ENCODE peak calls at places on chromosomes 3 and 15, in eight cellular contexts. One of them, this sample, is unnamed.

GRCh38 chr15:99956820-99957641 is 223.8 kb upstream of the LYSMD4 start:
- DNase-seq in HepG2: no peak
- DNase-seq in activated B cell treated with CpG ODN at 0.5 μM for 24 hours: no peak
- DNase-seq in cardiac muscle cell: no peak
- DNase-seq in glutamatergic neuron: no peak
- DNase-seq in epithelial cell of esophagus: no peak
- DNase-seq in heart right ventricle: no peak
- DNase-seq in HFFc6: no peak
- DNase-seq in this sample: no peak

GRCh38 chr3:33439421-33440327 is 531 bp downstream of the UBP1 start:
- DNase-seq in glutamatergic neuron: peak; percentile 73
- DNase-seq in activated B cell treated with CpG ODN at 0.5 μM for 24 hours: peak; percentile 55
- DNase-seq in HepG2: peak; percentile 21
- DNase-seq in heart right ventricle: peak; percentile 36
- DNase-seq in epithelial cell of esophagus: peak; percentile 58
- DNase-seq in HFFc6: peak; percentile 12
- DNase-seq in cardiac muscle cell: peak; percentile 76
- DNase-seq in this sample: no peak

GRCh38 chr3:17664923-17665322 is 77.5 kb downstream of the TBC1D5 start:
- DNase-seq in activated B cell treated with CpG ODN at 0.5 μM for 24 hours: no peak
- DNase-seq in glutamatergic neuron: no peak
- DNase-seq in HFFc6: no peak
- DNase-seq in heart right ventricle: no peak
- DNase-seq in cardiac muscle cell: no peak
- DNase-seq in HepG2: no peak
- DNase-seq in epithelial cell of esophagus: no peak
- DNase-seq in this sample: no peak

GRCh38 chr3:119279101-119279554 is 15.1 kb upstream of the ARHGAP31 start:
- DNase-seq in glutamatergic neuron: no peak
- DNase-seq in activated B cell treated with CpG ODN at 0.5 μM for 24 hours: no peak
- DNase-seq in epithelial cell of esophagus: no peak
- DNase-seq in HepG2: no peak
- DNase-seq in cardiac muscle cell: peak; percentile 57
- DNase-seq in heart right ventricle: peak; percentile 78
- DNase-seq in HFFc6: no peak
- DNase-seq in this sample: no peak

GRCh38 chr15:48336940-48337339 is 5.7 kb downstream of the DUT start:
- DNase-seq in HFFc6: no peak
- DNase-seq in heart right ventricle: no peak
- DNase-seq in cardiac muscle cell: peak; percentile 23
- DNase-seq in HepG2: peak; percentile 36
- DNase-seq in epithelial cell of esophagus: no peak
- DNase-seq in glutamatergic neuron: no peak
- DNase-seq in activated B cell treated with CpG ODN at 0.5 μM for 24 hours: no peak
- DNase-seq in this sample: no peak

GRCh38 chr3:129829640-129830039 is 63.9 kb downstream of the TMCC1 start:
- DNase-seq in cardiac muscle cell: peak; percentile 68
- DNase-seq in HepG2: peak; percentile 83
- DNase-seq in heart right ventricle: peak; percentile 64
- DNase-seq in activated B cell treated with CpG ODN at 0.5 μM for 24 hours: no peak
- DNase-seq in glutamatergic neuron: no peak
- DNase-seq in HFFc6: peak; percentile 98
- DNase-seq in epithelial cell of esophagus: peak; percentile 84
- DNase-seq in this sample: no peak

GRCh38 chr3:37997791-37998370 is 7.3 kb downstream of the VILL start:
- DNase-seq in heart right ventricle: no peak
- DNase-seq in epithelial cell of esophagus: no peak
- DNase-seq in cardiac muscle cell: no peak
- DNase-seq in HFFc6: no peak
- DNase-seq in HepG2: no peak
- DNase-seq in glutamatergic neuron: no peak
- DNase-seq in activated B cell treated with CpG ODN at 0.5 μM for 24 hours: no peak
- DNase-seq in this sample: no peak

GRCh38 chr3:60585918-60586317 is 665.3 kb downstream of the FHIT start:
- DNase-seq in HFFc6: no peak
- DNase-seq in HepG2: no peak
- DNase-seq in glutamatergic neuron: no peak
- DNase-seq in epithelial cell of esophagus: no peak
- DNase-seq in heart right ventricle: no peak
- DNase-seq in cardiac muscle cell: no peak
- DNase-seq in activated B cell treated with CpG ODN at 0.5 μM for 24 hours: no peak
- DNase-seq in this sample: no peak

GRCh38 chr3:180036678-180037455 is at the start of gene PEX5L:
- DNase-seq in glutamatergic neuron: peak; percentile 84
- DNase-seq in HepG2: peak; percentile 2
- DNase-seq in HFFc6: no peak
- DNase-seq in heart right ventricle: peak; percentile 10
- DNase-seq in epithelial cell of esophagus: peak; percentile 71
- DNase-seq in activated B cell treated with CpG ODN at 0.5 μM for 24 hours: no peak
- DNase-seq in cardiac muscle cell: peak; percentile 90
- DNase-seq in this sample: peak; percentile 27

GRCh38 chr3:180278583-180279188 is 241.9 kb upstream of the PEX5L start:
- DNase-seq in cardiac muscle cell: no peak
- DNase-seq in epithelial cell of esophagus: no peak
- DNase-seq in glutamatergic neuron: no peak
- DNase-seq in HFFc6: no peak
- DNase-seq in heart right ventricle: no peak
- DNase-seq in HepG2: no peak
- DNase-seq in activated B cell treated with CpG ODN at 0.5 μM for 24 hours: no peak
- DNase-seq in this sample: no peak

GRCh38 chr3:4716731-4717362 is 223.7 kb downstream of the ITPR1 start:
- DNase-seq in epithelial cell of esophagus: no peak
- DNase-seq in HFFc6: peak; percentile 83
- DNase-seq in activated B cell treated with CpG ODN at 0.5 μM for 24 hours: no peak
- DNase-seq in cardiac muscle cell: no peak
- DNase-seq in HepG2: no peak
- DNase-seq in heart right ventricle: no peak
- DNase-seq in glutamatergic neuron: no peak
- DNase-seq in this sample: no peak

GRCh38 chr3:87145553-87145952 is 81.6 kb upstream of the CHMP2B start:
- DNase-seq in HFFc6: peak; percentile 20
- DNase-seq in activated B cell treated with CpG ODN at 0.5 μM for 24 hours: no peak
- DNase-seq in heart right ventricle: no peak
- DNase-seq in glutamatergic neuron: peak; percentile 17
- DNase-seq in HepG2: peak; percentile 14
- DNase-seq in epithelial cell of esophagus: peak; percentile 53
- DNase-seq in cardiac muscle cell: peak; percentile 12
- DNase-seq in this sample: no peak

GRCh38 chr15:44726568-44727461 is 9.5 kb upstream of the TRIM69 start:
- DNase-seq in HepG2: peak; percentile 76
- DNase-seq in glutamatergic neuron: no peak
- DNase-seq in HFFc6: peak; percentile 88
- DNase-seq in activated B cell treated with CpG ODN at 0.5 μM for 24 hours: no peak
- DNase-seq in heart right ventricle: peak; percentile 69
- DNase-seq in cardiac muscle cell: no peak
- DNase-seq in epithelial cell of esophagus: peak; percentile 86
- DNase-seq in this sample: no peak

GRCh38 chr3:151086484-151087456 is 1.3 kb downstream of the MED12L start:
- DNase-seq in epithelial cell of esophagus: peak; percentile 83
- DNase-seq in cardiac muscle cell: peak; percentile 92
- DNase-seq in HFFc6: peak; percentile 89
- DNase-seq in activated B cell treated with CpG ODN at 0.5 μM for 24 hours: peak; percentile 42
- DNase-seq in glutamatergic neuron: peak; percentile 85
- DNase-seq in heart right ventricle: peak; percentile 68
- DNase-seq in HepG2: peak; percentile 70
- DNase-seq in this sample: peak; percentile 23

GRCh38 chr3:159996959-159997358 is 8.3 kb downstream of the IL12A start:
- DNase-seq in HFFc6: no peak
- DNase-seq in heart right ventricle: no peak
- DNase-seq in epithelial cell of esophagus: no peak
- DNase-seq in cardiac muscle cell: no peak
- DNase-seq in glutamatergic neuron: no peak
- DNase-seq in HepG2: no peak
- DNase-seq in activated B cell treated with CpG ODN at 0.5 μM for 24 hours: no peak
- DNase-seq in this sample: no peak

GRCh38 chr3:147398841-147399534 is 7.4 kb downstream of the ZIC4 start:
- DNase-seq in HepG2: no peak
- DNase-seq in heart right ventricle: no peak
- DNase-seq in cardiac muscle cell: no peak
- DNase-seq in glutamatergic neuron: no peak
- DNase-seq in epithelial cell of esophagus: peak; percentile 39
- DNase-seq in activated B cell treated with CpG ODN at 0.5 μM for 24 hours: no peak
- DNase-seq in HFFc6: no peak
- DNase-seq in this sample: no peak

GRCh38 chr3:32544894-32545293 is 25.8 kb downstream of the DYNC1LI1 start:
- DNase-seq in HepG2: no peak
- DNase-seq in glutamatergic neuron: no peak
- DNase-seq in epithelial cell of esophagus: no peak
- DNase-seq in heart right ventricle: no peak
- DNase-seq in HFFc6: no peak
- DNase-seq in cardiac muscle cell: no peak
- DNase-seq in activated B cell treated with CpG ODN at 0.5 μM for 24 hours: no peak
- DNase-seq in this sample: no peak

GRCh38 chr3:64440498-64440897 is 215.2 kb upstream of the PRICKLE2 start:
- DNase-seq in heart right ventricle: peak; percentile 32
- DNase-seq in epithelial cell of esophagus: peak; percentile 92
- DNase-seq in activated B cell treated with CpG ODN at 0.5 μM for 24 hours: no peak
- DNase-seq in HepG2: no peak
- DNase-seq in cardiac muscle cell: peak; percentile 15
- DNase-seq in glutamatergic neuron: no peak
- DNase-seq in HFFc6: peak; percentile 26
- DNase-seq in this sample: no peak

DNA sequence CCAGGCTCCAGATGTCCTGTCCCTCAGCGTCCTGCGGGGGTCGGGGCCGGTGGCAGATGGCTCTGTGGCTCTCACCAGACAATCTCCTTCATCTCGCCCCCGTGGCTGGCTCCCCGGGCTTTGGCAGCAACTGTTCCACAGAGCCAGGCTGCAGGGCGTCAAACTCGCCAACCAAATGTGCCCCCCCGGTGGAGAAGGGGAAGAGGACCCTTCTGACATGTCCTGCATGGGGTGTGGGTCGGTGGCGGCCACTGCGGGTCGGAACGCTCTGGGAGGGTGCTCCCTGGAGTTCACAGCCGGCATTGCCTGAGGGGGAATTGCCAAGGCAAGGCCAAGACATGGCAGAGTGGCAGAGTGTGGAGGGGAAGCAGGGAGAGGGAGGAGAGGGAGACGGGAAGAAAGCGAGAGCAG is 36.0 kb downstream of the BDH1 start:
- DNase-seq in activated B cell treated with CpG ODN at 0.5 μM for 24 hours: no peak
- DNase-seq in HepG2: no peak
- DNase-seq in HFFc6: no peak
- DNase-seq in epithelial cell of esophagus: no peak
- DNase-seq in cardiac muscle cell: no peak
- DNase-seq in heart right ventricle: no peak
- DNase-seq in glutamatergic neuron: peak; percentile 62
- DNase-seq in this sample: peak; percentile 27
- TF ChIP-seq CTCF in activated B cell treated with CpG ODN at 0.5 μM for 24 hours: no peak
- TF ChIP-seq CTCF in HepG2: peak; percentile 39
- TF ChIP-seq CTCF in HFFc6: peak; percentile 32
- TF ChIP-seq CTCF in epithelial cell of esophagus: no peak
- TF ChIP-seq CTCF in cardiac muscle cell: no peak
- TF ChIP-seq CTCF in heart right ventricle: no peak
- TF ChIP-seq CTCF in glutamatergic neuron: no peak
- TF ChIP-seq CTCF in this sample: no peak

GRCh38 chr15:29141908-29142747 is 127.5 kb downstream of the NSMCE3 start:
- DNase-seq in HFFc6: no peak
- DNase-seq in cardiac muscle cell: no peak
- DNase-seq in epithelial cell of esophagus: peak; percentile 34
- DNase-seq in glutamatergic neuron: peak; percentile 9
- DNase-seq in heart right ventricle: no peak
- DNase-seq in activated B cell treated with CpG ODN at 0.5 μM for 24 hours: no peak
- DNase-seq in HepG2: no peak
- DNase-seq in this sample: no peak

GRCh38 chr15:29143293-29143692 is 126.3 kb downstream of the NSMCE3 start:
- DNase-seq in HepG2: no peak
- DNase-seq in HFFc6: no peak
- DNase-seq in glutamatergic neuron: no peak
- DNase-seq in activated B cell treated with CpG ODN at 0.5 μM for 24 hours: no peak
- DNase-seq in cardiac muscle cell: no peak
- DNase-seq in heart right ventricle: no peak
- DNase-seq in epithelial cell of esophagus: no peak
- DNase-seq in this sample: no peak

GRCh38 chr15:29139540-29140459 is 129.8 kb downstream of the NSMCE3 start:
- DNase-seq in glutamatergic neuron: peak; percentile 82
- DNase-seq in activated B cell treated with CpG ODN at 0.5 μM for 24 hours: no peak
- DNase-seq in heart right ventricle: no peak
- DNase-seq in HepG2: no peak
- DNase-seq in epithelial cell of esophagus: peak; percentile 29
- DNase-seq in cardiac muscle cell: peak; percentile 79
- DNase-seq in HFFc6: no peak
- DNase-seq in this sample: peak; percentile 93

GRCh38 chr15:29140475-29141172 is 129.0 kb downstream of the NSMCE3 start:
- DNase-seq in HepG2: no peak
- DNase-seq in glutamatergic neuron: peak; percentile 8
- DNase-seq in heart right ventricle: no peak
- DNase-seq in epithelial cell of esophagus: no peak
- DNase-seq in cardiac muscle cell: no peak
- DNase-seq in activated B cell treated with CpG ODN at 0.5 μM for 24 hours: no peak
- DNase-seq in HFFc6: no peak
- DNase-seq in this sample: no peak

GRCh38 chr15:29141206-29141907 is 128.3 kb downstream of the NSMCE3 start:
- DNase-seq in heart right ventricle: no peak
- DNase-seq in HepG2: no peak
- DNase-seq in cardiac muscle cell: no peak
- DNase-seq in epithelial cell of esophagus: peak; percentile 35
- DNase-seq in activated B cell treated with CpG ODN at 0.5 μM for 24 hours: no peak
- DNase-seq in glutamatergic neuron: peak; percentile 10
- DNase-seq in HFFc6: no peak
- DNase-seq in this sample: no peak
- TF ChIP-seq CTCF in heart right ventricle: no peak
- TF ChIP-seq CTCF in HepG2: no peak
- TF ChIP-seq CTCF in cardiac muscle cell: no peak
- TF ChIP-seq CTCF in epithelial cell of esophagus: no peak
- TF ChIP-seq CTCF in activated B cell treated with CpG ODN at 0.5 μM for 24 hours: no peak
- TF ChIP-seq CTCF in glutamatergic neuron: no peak
- TF ChIP-seq CTCF in HFFc6: no peak
- TF ChIP-seq CTCF in this sample: no peak

DNA sequence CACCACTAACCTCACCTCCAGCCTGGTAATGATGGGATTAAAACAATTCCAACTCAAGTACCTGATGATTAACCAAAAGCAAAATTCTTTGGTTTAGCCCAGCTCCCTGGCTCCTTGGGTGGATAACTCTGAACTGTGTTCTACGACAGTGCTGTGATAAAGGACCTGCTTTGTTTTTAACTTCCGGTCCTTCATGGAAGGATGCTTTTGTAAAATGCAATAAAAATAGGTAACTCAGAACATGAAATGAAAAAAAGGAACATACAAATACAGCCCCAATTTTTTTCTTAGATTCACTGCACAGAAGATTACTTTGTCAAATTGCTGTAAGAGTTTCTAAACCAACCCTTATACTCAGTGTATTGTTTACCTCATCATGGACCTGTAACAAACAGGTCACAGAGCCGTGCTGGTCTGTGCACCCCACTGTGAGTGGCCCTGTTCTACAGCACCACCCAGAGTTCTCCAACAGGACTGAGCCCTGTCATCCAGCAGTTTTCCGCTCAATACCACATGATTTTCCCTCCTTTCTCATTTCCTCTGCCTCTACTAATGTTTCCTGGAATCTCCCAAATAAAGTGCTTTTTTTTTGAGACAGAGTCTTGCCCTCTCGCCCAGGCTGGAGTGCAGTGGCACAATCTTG is 4.9 kb upstream of the PCYT1A start:
- DNase-seq in HFFc6: no peak
- DNase-seq in glutamatergic neuron: no peak
- DNase-seq in activated B cell treated with CpG ODN at 0.5 μM for 24 hours: no peak
- DNase-seq in HepG2: peak; percentile 27
- DNase-seq in heart right ventricle: no peak
- DNase-seq in cardiac muscle cell: no peak
- DNase-seq in epithelial cell of esophagus: no peak
- DNase-seq in this sample: no peak
- TF ChIP-seq CTCF in HFFc6: no peak
- TF ChIP-seq CTCF in glutamatergic neuron: no peak
- TF ChIP-seq CTCF in activated B cell treated with CpG ODN at 0.5 μM for 24 hours: no peak
- TF ChIP-seq CTCF in HepG2: peak; percentile 57
- TF ChIP-seq CTCF in heart right ventricle: no peak
- TF ChIP-seq CTCF in cardiac muscle cell: no peak
- TF ChIP-seq CTCF in epithelial cell of esophagus: no peak
- TF ChIP-seq CTCF in this sample: no peak

GRCh38 chr3:23926736-23927135 is 9.8 kb downstream of the RPL15 start:
- DNase-seq in epithelial cell of esophagus: no peak
- DNase-seq in HepG2: no peak
- DNase-seq in glutamatergic neuron: no peak
- DNase-seq in cardiac muscle cell: no peak
- DNase-seq in HFFc6: no peak
- DNase-seq in heart right ventricle: no peak
- DNase-seq in activated B cell treated with CpG ODN at 0.5 μM for 24 hours: no peak
- DNase-seq in this sample: no peak
- TF ChIP-seq CTCF in epithelial cell of esophagus: no peak
- TF ChIP-seq CTCF in HepG2: peak; percentile 30
- TF ChIP-seq CTCF in glutamatergic neuron: no peak
- TF ChIP-seq CTCF in cardiac muscle cell: peak; percentile 11
- TF ChIP-seq CTCF in HFFc6: peak; percentile 39
- TF ChIP-seq CTCF in heart right ventricle: no peak
- TF ChIP-seq CTCF in activated B cell treated with CpG ODN at 0.5 μM for 24 hours: no peak
- TF ChIP-seq CTCF in this sample: peak; percentile 24

This sample was measured in D721Med.